ENCODE peak calls at places on chromosomes 16 and 17, in four cellular contexts. F is psoas muscle, J is esophagus squamous epithelium, D is tibial nerve. M is an unnamed sample. For H3K4me1, the result is how much of the 10 kb centered on the place peaks cover.

GRCh38 chr17:17822189-17822978 is 14.4 kb downstream of the SREBF1 start:
- DNase-seq in D (peak), J (no peak), F (peak), M (no peak)

GRCh38 chr17:78559749-78560368 is 17.3 kb downstream of the DNAH17 start:
- DNase-seq in D (no peak), F (peak), J (no peak), M (no peak)

GRCh38 chr17:83083368-83084201 is 4.2 kb downstream of the METRNL start:
- DNase-seq in J (no peak), D (no peak), F (no peak), M (peak)

GRCh38 chr17:278055-279028 is 74.3 kb downstream of the RPH3AL start:
- DNase-seq in D (no peak), J (no peak), F (no peak), M (no peak)

GRCh38 chr16:53773150-53773846 is 69.3 kb downstream of the FTO start:
- DNase-seq in D (peak), F (no peak), J (no peak), M (peak)

GRCh38 chr17:55266051-55266957 is 1.5 kb downstream of the HLF start:
- DNase-seq in J (no peak), D (no peak), F (no peak), M (no peak)

GRCh38 chr17:411416-412120 is 59.0 kb upstream of the RPH3AL start:
- DNase-seq in J (no peak), D (no peak), F (no peak), M (no peak)

GRCh38 chr16:8655184-8655717 is 19.2 kb upstream of the ABAT start:
- DNase-seq in J (no peak), D (no peak), F (no peak), M (no peak)

GRCh38 chr16:2764718-2765117 is 12.3 kb downstream of the SRRM2 start:
- DNase-seq in J (no peak), F (no peak), D (no peak), M (no peak)

GRCh38 chr17:50532452-50533024 is at the start of gene EPN3:
- DNase-seq in F (no peak), D (no peak), J (no peak), M (no peak)

GRCh38 chr17:15261818-15262290 is 3.3 kb downstream of the PMP22 start:
- DNase-seq in F (no peak), J (no peak), D (no peak), M (peak)

GRCh38 chr17:51725185-51725584 is 433.3 kb downstream of the CA10 start:
- DNase-seq in D (no peak), F (no peak), J (no peak), M (no peak)

GRCh38 chr16:31427441-31428276 is 501 bp downstream of the COX6A2 start:
- DNase-seq in F (peak), J (no peak), D (peak), M (no peak)

GRCh38 chr17:75475144-75475835 is 18.9 kb downstream of the TMEM94 start:
- DNase-seq in J (no peak), D (no peak), F (no peak), M (no peak)

GRCh38 chr16:89052824-89053724 is 40.6 kb upstream of the ACSF3 start:
- DNase-seq in F (no peak), J (no peak), D (no peak), M (peak)

GRCh38 chr16:81604960-81605383 is 160.4 kb downstream of the CMIP start:
- DNase-seq in J (no peak), D (no peak), F (no peak), M (peak)

GRCh38 chr16:85010931-85011845 is at the start of gene ZDHHC7:
- DNase-seq in J (no peak), F (peak), D (peak), M (peak)
- H3K4me1 ChIP-seq in J (half or more), F (under half), D (under half), M (under half)

GRCh38 chr17:40095944-40096791 is 4.2 kb downstream of the NR1D1 start:
- DNase-seq in J (peak), F (peak), D (peak), M (no peak)
- H3K4me1 ChIP-seq in J (half or more), F (half or more), D (under half), M (under half)

GRCh38 chr16:67549240-67549639 is 13.1 kb upstream of the CTCF start:
- DNase-seq in J (no peak), F (no peak), D (no peak), M (no peak)

GRCh38 chr16:67551091-67551490 is 11.2 kb upstream of the CTCF start:
- DNase-seq in F (no peak), J (no peak), D (no peak), M (no peak)

GRCh38 chr16:67551972-67552371 is 10.4 kb upstream of the CTCF start:
- DNase-seq in D (no peak), F (no peak), J (no peak), M (no peak)

GRCh38 chr16:67548265-67549126 is 13.8 kb upstream of the CTCF start:
- DNase-seq in D (no peak), J (no peak), F (no peak), M (no peak)

GRCh38 chr16:67549936-67550335 is 12.4 kb upstream of the CTCF start:
- DNase-seq in D (no peak), J (no peak), F (no peak), M (no peak)
- H3K4me1 ChIP-seq in D (under half), J (half or more), F (half or more), M (under half)

GRCh38 chr17:57983446-57983845 is 4.6 kb downstream of the VEZF1 start:
- DNase-seq in D (no peak), F (no peak), J (no peak), M (no peak)
- H3K4me1 ChIP-seq in D (under half), F (half or more), J (half or more), M (under half)

GRCh38 chr16:15639061-15639568 is 3.8 kb downstream of the MARF1 start:
- DNase-seq in F (no peak), D (no peak), J (no peak), M (no peak)
- H3K4me1 ChIP-seq in F (under half), D (under half), J (under half), M (under half)

GRCh38 chr16:30090607-30091332 is 954 bp downstream of the TBX6 start:
- DNase-seq in D (no peak), F (no peak), J (no peak), M (no peak)
- H3K4me1 ChIP-seq in D (under half), F (under half), J (half or more), M (under half)

GRCh38 chr16:19119564-19119963 is 5.8 kb downstream of the ITPRIPL2 start:
- DNase-seq in D (peak), J (no peak), F (no peak), M (no peak)

GRCh38 chr16:19116711-19117449 is 3.1 kb downstream of the ITPRIPL2 start:
- DNase-seq in J (no peak), D (no peak), F (no peak), M (no peak)

GRCh38 chr16:19114359-19115147 is 789 bp downstream of the ITPRIPL2 start:
- DNase-seq in J (no peak), F (peak), D (peak), M (peak)

GRCh38 chr16:19115148-19116021 is 1.6 kb downstream of the ITPRIPL2 start:
- DNase-seq in D (no peak), F (no peak), J (no peak), M (no peak)

DNA sequence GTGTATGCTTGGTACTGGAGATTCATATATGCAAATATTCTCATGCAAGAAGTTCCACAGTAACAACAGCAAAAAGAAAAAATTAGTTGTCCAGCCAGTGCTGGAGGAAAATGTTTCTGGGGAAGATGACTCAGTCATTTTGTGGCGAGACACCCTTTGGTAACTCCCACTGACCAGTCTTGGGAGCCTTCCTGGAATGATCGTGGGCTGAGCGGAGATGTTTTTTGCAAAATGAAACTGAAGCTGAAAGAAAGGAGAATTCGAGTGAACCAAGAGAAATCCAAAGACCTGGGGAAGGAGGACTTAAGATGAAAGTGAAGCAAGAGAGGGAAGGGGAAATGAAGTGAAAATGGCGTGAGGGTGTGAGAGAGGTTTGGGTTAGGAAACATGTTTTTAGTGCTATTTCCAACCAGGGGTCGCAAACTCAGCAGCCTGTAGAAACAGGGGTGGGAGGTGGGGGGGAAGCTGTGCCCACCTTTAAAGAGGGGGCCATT is 5.2 kb downstream of the ITPRIPL2 start:
- DNase-seq in D (peak), F (no peak), J (no peak), M (peak)
- H3K4me1 ChIP-seq in D (under half), F (half or more), J (half or more), M (half or more)

DNA sequence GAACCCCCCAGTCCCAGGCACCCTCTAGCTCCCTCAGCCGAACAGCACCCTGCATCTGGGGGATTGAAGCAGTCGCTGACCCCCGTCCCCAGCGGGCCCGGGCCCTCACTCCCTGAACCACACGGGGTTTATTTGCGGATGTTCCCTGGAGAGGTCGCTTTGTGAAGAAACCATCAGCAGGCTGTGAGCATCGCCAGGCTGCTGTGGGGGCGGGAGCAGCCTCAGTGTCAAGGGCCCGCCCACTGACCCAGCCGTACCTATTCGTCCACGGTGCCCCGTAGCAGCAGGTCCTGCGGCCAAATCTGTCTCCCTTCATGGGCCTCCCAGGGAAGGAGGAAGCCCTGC is 6.4 kb upstream of the RAB40C start:
- DNase-seq in D (no peak), J (no peak), F (no peak), M (no peak)
- H3K4me1 ChIP-seq in D (under half), J (half or more), F (under half), M (under half)

DNA sequence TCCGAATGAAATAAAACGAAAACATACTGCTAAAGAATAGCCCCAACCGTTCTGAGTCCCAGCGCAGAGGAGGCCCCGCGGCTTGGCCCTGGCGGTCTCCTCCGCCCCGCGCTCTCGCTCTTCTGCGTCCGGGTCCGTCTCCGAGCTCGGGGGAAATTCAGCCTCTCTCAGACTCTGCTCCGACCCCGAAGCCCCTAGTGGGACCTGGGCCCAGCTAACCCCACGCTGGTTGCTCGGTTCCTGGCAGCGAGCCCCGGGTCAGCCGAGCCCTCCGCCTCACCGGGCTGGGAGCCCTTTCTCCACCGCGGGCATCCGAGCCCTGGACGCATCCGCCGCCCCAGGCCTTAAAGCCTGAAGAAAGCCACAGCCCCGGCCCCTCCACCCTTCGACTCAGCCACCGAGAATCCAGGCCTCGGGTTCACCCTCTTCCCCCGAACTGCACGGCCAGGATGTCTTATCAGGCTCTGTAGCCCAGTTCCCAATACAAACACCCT is 1.2 kb downstream of the TBX2 start:
- DNase-seq in D (no peak), J (no peak), F (no peak), M (no peak)
- H3K4me1 ChIP-seq in D (under half), J (half or more), F (under half), M (under half)

GRCh38 chr16:20871935-20872815 is 28.0 kb downstream of the DCUN1D3 start:
- DNase-seq in F (no peak), D (no peak), J (no peak), M (no peak)
- H3K4me1 ChIP-seq in F (half or more), D (under half), J (half or more), M (under half)

M was measured in SJSA1.